ENCODE peak calls at places on chromosomes 1 and 21, in five cellular contexts. Q, N, S, R and Z are unnamed samples.

GRCh38 chr1:9128520-9129371 is at the start of gene GPR157:
- DNase-seq in S (peak), Q (peak), N (peak), R (no peak), Z (peak)

GRCh38 chr1:215198021-215198420 is 115.5 kb downstream of the KCNK2 start:
- DNase-seq in Q (no peak), R (peak), N (no peak), S (no peak), Z (no peak)

GRCh38 chr1:2214541-2215241 is 13.4 kb upstream of the SKI start:
- DNase-seq in S (peak), R (no peak), Q (no peak), N (no peak), Z (no peak)

GRCh38 chr1:63804829-63805484 is 31.1 kb downstream of the ROR1 start:
- DNase-seq in S (no peak), R (no peak), Q (no peak), N (no peak), Z (no peak)

GRCh38 chr21:33966324-33966949 is 50.8 kb upstream of the ATP5PO start:
- DNase-seq in R (no peak), S (no peak), Q (no peak), N (no peak), Z (no peak)

GRCh38 chr1:206809504-206810084 is 37.3 kb upstream of the IL10 start:
- DNase-seq in N (peak), R (no peak), Q (peak), S (no peak), Z (no peak)

GRCh38 chr1:8822383-8823294 is 5.2 kb upstream of the RERE start:
- DNase-seq in R (no peak), Q (no peak), S (no peak), N (peak), Z (no peak)

GRCh38 chr1:55194851-55195250 is 20.3 kb downstream of the USP24 start:
- DNase-seq in R (no peak), S (no peak), Q (no peak), N (no peak), Z (no peak)

GRCh38 chr1:6962390-6962955 is 177.2 kb downstream of the CAMTA1 start:
- DNase-seq in S (peak), N (no peak), R (no peak), Q (peak), Z (peak)

GRCh38 chr1:21264913-21265312 is 25.4 kb downstream of the ECE1 start:
- DNase-seq in R (no peak), N (peak), Q (no peak), S (no peak), Z (no peak)

GRCh38 chr1:167501513-167502191 is 16.7 kb downstream of the CD247 start:
- DNase-seq in Q (no peak), R (no peak), S (no peak), N (no peak), Z (no peak)

GRCh38 chr1:184162266-184162665 is 110.7 kb downstream of the TSEN15 start:
- DNase-seq in Q (no peak), R (no peak), N (peak), S (no peak), Z (no peak)

GRCh38 chr1:16088351-16088911 is 15.0 kb upstream of the FAM131C start:
- DNase-seq in N (no peak), S (no peak), R (no peak), Q (no peak), Z (no peak)

GRCh38 chr1:219373616-219373935 is 199.9 kb downstream of the LYPLAL1 start:
- DNase-seq in S (no peak), R (no peak), N (no peak), Q (no peak), Z (no peak)

GRCh38 chr1:44808938-44809917 is 905 bp downstream of the BTBD19 start:
- DNase-seq in Q (no peak), N (peak), S (peak), R (no peak), Z (peak)

GRCh38 chr1:198269352-198269940 is 112.6 kb downstream of the NEK7 start:
- DNase-seq in R (no peak), S (no peak), Q (no peak), N (no peak), Z (no peak)

GRCh38 chr1:111164151-111164550 is 24.1 kb downstream of the CEPT1 start:
- DNase-seq in Q (no peak), R (no peak), N (no peak), S (no peak), Z (no peak)

GRCh38 chr1:91712981-91713841 is 172.7 kb downstream of the TGFBR3 start:
- DNase-seq in Q (no peak), S (peak), N (peak), R (no peak), Z (peak)

GRCh38 chr1:2466834-2467554 is 9.1 kb upstream of the PLCH2 start:
- DNase-seq in R (no peak), S (no peak), N (no peak), Q (peak), Z (peak)

GRCh38 chr1:94792876-94793605 is 27.1 kb upstream of the SLC44A3 start:
- DNase-seq in N (peak), Q (no peak), R (peak), S (no peak), Z (no peak)

GRCh38 chr1:224203243-224204016 is 20.4 kb downstream of the DEGS1 start:
- DNase-seq in N (peak), Q (no peak), R (peak), S (no peak), Z (peak)

GRCh38 chr1:236280438-236281285 is 1.1 kb downstream of the ERO1B start:
- DNase-seq in Q (no peak), N (no peak), S (no peak), R (no peak), Z (peak)

GRCh38 chr1:22177354-22178003 is 34.6 kb upstream of the WNT4 start:
- DNase-seq in S (no peak), N (no peak), R (no peak), Q (no peak), Z (peak)

GRCh38 chr1:7366286-7366954 is 404.7 kb upstream of the VAMP3 start:
- DNase-seq in R (peak), N (no peak), Q (no peak), S (no peak), Z (no peak)

GRCh38 chr1:238360474-238360873 is 469.8 kb upstream of the ZP4 start:
- DNase-seq in Q (no peak), N (no peak), S (no peak), R (no peak), Z (no peak)

GRCh38 chr1:70717656-70718055 is 306.6 kb downstream of the CTH start:
- DNase-seq in S (no peak), R (no peak), N (no peak), Q (no peak), Z (no peak)

GRCh38 chr1:70719164-70719563 is 308.1 kb downstream of the CTH start:
- DNase-seq in S (no peak), Q (no peak), N (no peak), R (no peak), Z (no peak)

GRCh38 chr1:70717211-70717610 is 306.1 kb downstream of the CTH start:
- DNase-seq in Q (no peak), S (no peak), N (no peak), R (no peak), Z (no peak)

GRCh38 chr1:70718086-70718630 is 307.1 kb downstream of the CTH start:
- DNase-seq in Q (no peak), R (no peak), N (no peak), S (no peak), Z (no peak)

DNA sequence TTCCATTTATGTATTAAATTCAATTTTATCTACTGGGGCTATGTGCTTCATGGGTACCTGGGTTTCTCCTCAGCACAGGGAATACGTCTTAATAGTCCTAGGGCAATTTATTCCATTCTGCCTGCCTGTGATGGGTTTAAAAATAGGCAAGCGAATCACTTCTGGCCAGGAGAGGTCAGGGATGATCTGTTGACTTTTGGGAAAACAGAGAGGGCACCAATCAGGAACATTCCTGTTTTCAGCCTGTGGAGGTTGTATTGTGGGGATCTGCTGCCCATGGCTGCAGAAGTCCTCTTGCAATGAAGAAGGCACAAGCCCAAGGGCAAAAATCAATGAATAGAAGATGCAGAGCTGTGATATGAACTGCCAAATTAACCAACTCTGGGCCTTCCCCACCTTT is 303.1 kb downstream of the CTH start:
- DNase-seq in Q (no peak), N (no peak), S (no peak), R (no peak), Z (no peak)
- TF ChIP-seq CTCF in Q (no peak), N (no peak), S (no peak), R (no peak), Z (no peak)

GRCh38 chr1:85612704-85613361 is 32.3 kb downstream of the CCN1 start:
- DNase-seq in S (no peak), Q (no peak), N (peak), R (peak), Z (no peak)
- TF ChIP-seq CTCF in S (peak), Q (no peak), N (peak), R (peak), Z (no peak)

GRCh38 chr1:100452641-100453040 is 85.3 kb upstream of the GPR88 start:
- DNase-seq in N (no peak), Q (no peak), R (peak), S (no peak), Z (no peak)
- TF ChIP-seq CTCF in N (no peak), Q (no peak), R (no peak), S (no peak), Z (no peak)

DNA sequence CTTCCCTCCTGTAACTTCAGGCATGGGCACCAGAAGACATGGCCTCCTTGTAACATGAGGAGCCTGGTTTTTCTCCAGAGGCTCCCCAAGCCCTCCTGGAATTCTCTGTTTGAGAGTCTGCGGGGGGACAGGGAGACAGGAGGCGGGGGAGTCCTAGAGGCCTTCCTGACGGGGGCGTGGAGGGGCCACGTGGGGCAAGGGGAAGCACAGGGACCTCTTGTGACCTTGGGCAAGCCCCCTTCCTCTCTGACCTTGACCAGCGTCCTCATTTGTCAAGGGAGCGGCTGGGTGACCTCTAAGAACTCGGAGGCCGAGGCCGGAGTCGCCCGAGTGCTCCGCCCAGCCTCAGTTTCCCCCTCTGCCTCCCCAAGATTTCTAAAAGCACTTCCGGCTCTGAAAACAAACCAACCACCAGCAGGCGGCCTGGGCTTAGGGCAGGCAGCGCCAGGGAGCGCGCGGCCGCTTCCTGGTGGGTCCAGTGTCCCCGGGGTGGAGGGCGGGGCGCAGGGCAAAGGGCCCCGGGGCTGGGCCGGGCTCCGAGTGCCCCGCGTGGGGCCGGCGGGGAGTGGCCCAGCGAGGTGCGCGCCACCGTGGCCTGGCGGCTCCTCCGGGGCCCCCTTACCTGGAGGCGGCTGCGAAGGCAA is 361 bp downstream of the TMCO4 start:
- DNase-seq in N (peak), S (peak), Q (peak), R (no peak), Z (no peak)
- TF ChIP-seq CTCF in N (peak), S (peak), Q (peak), R (peak), Z (peak)

GRCh38 chr1:228393268-228393699 is 13.4 kb downstream of the TRIM11 start:
- DNase-seq in S (peak), Q (peak), N (peak), R (no peak), Z (no peak)
- TF ChIP-seq CTCF in S (peak), Q (no peak), N (peak), R (peak), Z (no peak)

GRCh38 chr1:57424231-57425027 is 569 bp upstream of the DAB1 start:
- DNase-seq in S (peak), R (no peak), N (peak), Q (peak), Z (peak)
- TF ChIP-seq CTCF in S (peak), R (peak), N (peak), Q (peak), Z (no peak)